ENCODE peak calls at places on chromosomes 6 and 20, in five cellular contexts. I is nephron progenitor cell, N is cardiac muscle cell, O is AG04450, A is transverse colon. D is an unnamed sample.

GRCh38 chr6:75098709-75099108 is 107.1 kb downstream of the COL12A1 start:
- DNase-seq in I (no peak), A (peak; percentile 47), N (no peak), O (peak; percentile 92), D (peak; percentile 81)

GRCh38 chr6:164144316-164144715 is 729.8 kb downstream of the QKI start:
- DNase-seq in O (no peak), I (no peak), N (no peak), A (no peak), D (no peak)

GRCh38 chr20:8183526-8183925 is 51.5 kb downstream of the PLCB1 start:
- DNase-seq in A (no peak), I (no peak), O (no peak), N (no peak), D (no peak)

GRCh38 chr6:43993881-43994523 is 133.2 kb downstream of the MRPL14 start:
- DNase-seq in I (no peak), A (no peak), O (no peak), N (no peak), D (no peak)

GRCh38 chr6:151089916-151090443 is 149.8 kb upstream of the AKAP12 start:
- DNase-seq in I (peak; percentile 29), N (no peak), A (no peak), O (no peak), D (no peak)

GRCh38 chr6:163525926-163526325 is 111.4 kb downstream of the QKI start:
- DNase-seq in I (no peak), O (no peak), A (no peak), N (no peak), D (no peak)

GRCh38 chr6:33875141-33875581 is 71.4 kb upstream of the MLN start:
- DNase-seq in O (no peak), I (no peak), N (no peak), A (no peak), D (no peak)

GRCh38 chr20:25654487-25654886 is 30.7 kb upstream of the NANP start:
- DNase-seq in O (no peak), I (no peak), N (no peak), A (no peak), D (no peak)

GRCh38 chr6:33288942-33289783 is at the start of the genes PFDN6 and WDR46:
- DNase-seq in I (peak; percentile 66), O (peak; percentile 60), A (peak; percentile 84), N (peak; percentile 90), D (no peak)

GRCh38 chr6:23591761-23592160 is 534.3 kb upstream of the NRSN1 start:
- DNase-seq in O (no peak), I (no peak), N (no peak), A (no peak), D (no peak)

GRCh38 chr6:66198062-66198624 is 491.1 kb upstream of the EYS start:
- DNase-seq in I (no peak), A (no peak), O (no peak), N (no peak), D (no peak)

GRCh38 chr6:88577461-88577860 is 386.0 kb downstream of the RNGTT start:
- DNase-seq in A (no peak), I (no peak), N (no peak), O (no peak), D (no peak)

GRCh38 chr6:75609639-75610590 is 8.2 kb downstream of the SENP6 start:
- DNase-seq in A (no peak), O (peak; percentile 34), I (no peak), N (no peak), D (no peak)

DNA sequence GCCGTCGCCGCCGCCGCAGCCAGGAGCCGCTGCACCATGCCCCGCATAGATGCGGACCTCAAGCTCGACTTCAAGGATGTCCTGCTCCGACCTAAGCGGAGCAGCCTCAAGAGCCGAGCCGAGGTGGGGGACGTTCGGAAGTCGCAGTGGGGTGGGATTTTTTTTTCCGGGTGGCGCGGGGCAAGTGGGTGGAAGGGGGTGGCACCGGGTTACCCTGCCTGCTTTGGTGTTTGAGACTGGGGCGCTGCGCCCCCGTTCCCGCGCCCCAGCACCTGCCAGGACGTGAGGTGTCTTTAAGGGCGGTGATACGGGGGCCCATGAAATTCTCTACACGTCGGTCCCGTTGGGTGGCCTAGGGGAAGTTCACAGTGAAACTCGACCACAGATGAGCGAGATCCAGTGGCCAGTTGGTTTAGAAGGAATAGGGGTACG is 287 bp downstream of the GMPR start:
- DNase-seq in O (no peak), I (no peak), N (no peak), A (no peak), D (no peak)
- TF ChIP-seq CTCF in O (no peak), I (no peak), N (no peak), A (no peak), D (peak; percentile 2)

DNA sequence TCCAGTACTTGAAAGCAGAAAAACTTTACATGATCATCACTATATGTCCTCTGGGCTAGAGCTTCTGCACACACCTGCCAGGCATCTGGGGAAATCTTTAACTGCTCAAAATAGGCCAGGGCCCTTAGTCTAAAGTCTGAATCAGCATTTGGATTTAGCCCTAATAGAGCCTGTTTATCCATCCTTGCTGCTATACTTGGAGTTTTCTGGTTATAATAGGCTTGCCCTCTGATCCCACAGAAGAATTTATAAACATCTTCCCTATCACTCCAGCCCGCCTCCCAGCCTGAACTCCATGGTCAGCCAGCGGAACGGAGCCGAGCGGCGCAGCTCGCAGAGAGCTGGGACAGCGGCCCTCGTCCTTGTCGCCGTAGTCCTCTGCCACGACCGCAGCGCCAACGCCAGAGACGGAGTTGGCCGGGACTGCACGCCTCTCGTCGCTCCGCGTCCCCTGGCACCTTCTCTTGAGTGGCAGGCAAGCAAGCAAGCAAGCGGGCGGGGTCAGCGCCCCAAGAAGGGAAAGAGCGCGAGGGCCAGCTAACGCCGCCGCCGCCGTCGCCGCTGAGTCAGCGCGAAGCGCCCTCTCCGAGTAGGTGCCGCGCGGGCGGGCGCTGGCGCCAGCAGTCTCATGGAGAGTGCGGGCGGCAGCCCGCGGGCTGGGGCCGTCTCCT is 25.4 kb upstream of the ASIP start:
- DNase-seq in O (peak; percentile 16), A (peak; percentile 78), N (peak; percentile 96), I (peak; percentile 85), D (peak; percentile 4)
- TF ChIP-seq CTCF in O (no peak), A (no peak), N (no peak), I (no peak), D (no peak)

DNA sequence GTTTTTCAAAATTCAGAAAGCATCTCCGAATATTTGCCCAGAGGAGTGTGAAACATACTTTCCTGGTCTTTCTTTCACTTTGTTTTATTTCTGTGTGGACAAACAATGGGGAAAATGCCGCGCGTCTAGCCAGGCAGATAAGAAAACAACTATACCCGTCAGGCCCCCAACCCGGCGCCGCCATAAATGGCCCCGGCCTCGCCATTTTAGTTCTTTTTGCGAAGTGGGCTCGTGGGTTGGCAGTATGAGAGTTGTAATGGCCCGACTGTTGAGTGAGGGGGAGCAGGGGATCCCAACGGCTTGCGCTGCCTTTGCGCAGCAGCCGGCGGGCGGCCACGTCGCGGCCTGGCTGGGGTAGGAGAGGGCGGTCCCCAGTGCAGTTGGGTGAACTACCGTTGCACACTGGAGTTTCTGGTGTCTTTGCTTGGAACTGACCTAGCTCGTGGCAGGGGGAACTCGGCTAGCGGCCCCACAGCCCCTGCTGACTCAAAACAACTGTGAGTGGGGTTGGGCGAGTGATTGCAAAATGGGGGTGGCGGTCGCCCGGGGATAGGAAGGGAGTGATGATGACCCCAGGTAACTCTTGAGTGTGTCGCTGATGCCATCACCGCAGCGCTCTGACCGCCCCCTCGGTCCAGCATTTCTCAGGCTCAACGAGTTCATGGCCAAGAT is 7.3 kb downstream of the HSPA1B start:
- DNase-seq in I (peak; percentile 71), A (peak; percentile 81), N (peak; percentile 82), O (no peak), D (no peak)
- TF ChIP-seq CTCF in I (no peak), A (no peak), N (no peak), O (peak; percentile 2), D (no peak)

GRCh38 chr6:37566209-37566859 is 66.6 kb upstream of the CCDC167 start:
- DNase-seq in N (peak; percentile 83), O (no peak), I (peak; percentile 81), A (peak; percentile 54), D (no peak)
- TF ChIP-seq CTCF in N (peak; percentile 94), O (peak; percentile 81), I (peak; percentile 78), A (peak; percentile 77), D (peak; percentile 80)

GRCh38 chr6:28769626-28770402 is 154.0 kb downstream of the TRIM27 start:
- DNase-seq in N (peak; percentile 50), O (no peak), A (no peak), I (peak; percentile 56), D (no peak)

GRCh38 chr6:28772480-28773381 is 151.1 kb downstream of the TRIM27 start:
- DNase-seq in O (no peak), A (no peak), I (peak; percentile 41), N (no peak), D (no peak)

GRCh38 chr6:28770732-28771131 is 153.1 kb downstream of the TRIM27 start:
- DNase-seq in A (no peak), I (no peak), N (no peak), O (no peak), D (no peak)

GRCh38 chr6:28774292-28775051 is 149.3 kb downstream of the TRIM27 start:
- DNase-seq in A (no peak), I (no peak), O (no peak), N (no peak), D (no peak)

GRCh38 chr6:28771401-28772267 is 152.2 kb downstream of the TRIM27 start:
- DNase-seq in A (no peak), N (peak; percentile 47), O (no peak), I (peak; percentile 70), D (no peak)
- TF ChIP-seq CTCF in A (no peak), N (no peak), O (no peak), I (peak; percentile 56), D (no peak)